ENCODE peak calls at places on chromosome 10, in ten cellular contexts. V is psoas muscle; Y is ovary; B is osteocyte; S is stimulated activated CD4-positive, alpha-beta T cell treated with anti-CD3 and anti-CD28 coated beads, Interleukin-15, amount 100 ng/mL, for 24 hours; W is memory B cell; O is NCI-H2029; F is pulmonary artery endothelial cell; X is astrocyte of the spinal cord; P is EH. A is an unnamed sample.

GRCh38 chr10:47326927-47327330 is 4.7 kb downstream of the GDF2 start:
- DNase-seq in P (no peak), Y (no peak), F (no peak), S (no peak), B (no peak), O (no peak), V (no peak), X (no peak), W (no peak), A (no peak)

GRCh38 chr10:31759124-31759798 is 169.4 kb downstream of the ARHGAP12 start:
- DNase-seq in Y (peak), P (peak), W (peak), X (peak), O (no peak), V (peak), B (no peak), S (peak), F (peak), A (no peak)

GRCh38 chr10:123675811-123676210 is 9.7 kb downstream of the GPR26 start:
- DNase-seq in Y (no peak), X (no peak), S (no peak), B (no peak), V (no peak), F (no peak), W (no peak), P (no peak), O (no peak), A (no peak)

GRCh38 chr10:125006188-125006680 is 64.3 kb downstream of the ZRANB1 start:
- DNase-seq in F (no peak), B (no peak), O (no peak), W (no peak), Y (peak), X (no peak), S (no peak), V (no peak), P (no peak), A (no peak)

GRCh38 chr10:30828680-30829079 is 199.1 kb upstream of the LYZL2 start:
- DNase-seq in W (no peak), V (no peak), O (no peak), P (no peak), X (no peak), B (no peak), Y (no peak), F (no peak), S (no peak), A (peak)

GRCh38 chr10:7285545-7286322 is 125.1 kb downstream of the SFMBT2 start:
- DNase-seq in Y (no peak), B (no peak), F (no peak), S (no peak), O (no peak), X (peak), V (no peak), P (no peak), W (no peak), A (no peak)

GRCh38 chr10:6018422-6018821 is 41.1 kb upstream of the IL15RA start:
- DNase-seq in F (no peak), B (no peak), P (no peak), W (no peak), O (no peak), X (no peak), S (no peak), Y (peak), V (no peak), A (no peak)

GRCh38 chr10:74137992-74138391 is 12.6 kb downstream of the AP3M1 start:
- DNase-seq in F (no peak), Y (no peak), P (no peak), O (no peak), B (no peak), S (no peak), W (no peak), V (no peak), X (no peak), A (no peak)

GRCh38 chr10:49606981-49607535 is 3.1 kb upstream of the SLC18A3 start:
- DNase-seq in V (peak), Y (peak), F (peak), P (peak), S (peak), W (peak), X (peak), O (no peak), B (peak), A (peak)

GRCh38 chr10:125085281-125085680 is 75.1 kb downstream of the CTBP2 start:
- DNase-seq in O (no peak), W (no peak), B (no peak), X (no peak), S (no peak), V (no peak), P (no peak), Y (no peak), F (no peak), A (no peak)

GRCh38 chr10:1050145-1050544 is 1.2 kb upstream of the IDI1 start:
- DNase-seq in B (no peak), Y (no peak), P (no peak), W (no peak), V (no peak), O (no peak), F (no peak), S (peak), X (no peak), A (no peak)

GRCh38 chr10:72509206-72509799 is 116.6 kb downstream of the MICU1 start:
- DNase-seq in O (no peak), X (no peak), W (no peak), V (no peak), B (no peak), F (no peak), S (no peak), Y (no peak), P (peak), A (no peak)

GRCh38 chr10:108112218-108112617 is 947.7 kb upstream of the SORCS1 start:
- DNase-seq in B (no peak), S (no peak), F (no peak), Y (no peak), X (no peak), V (no peak), P (no peak), O (no peak), W (no peak), A (no peak)

GRCh38 chr10:110788620-110789385 is 82.9 kb upstream of the PDCD4 start:
- DNase-seq in V (no peak), P (no peak), W (no peak), X (no peak), B (no peak), F (no peak), O (no peak), S (no peak), Y (no peak), A (no peak)

GRCh38 chr10:35633006-35633980 is 8.8 kb downstream of the FZD8 start:
- DNase-seq in P (no peak), O (peak), F (no peak), W (no peak), X (no peak), Y (no peak), S (no peak), V (no peak), B (no peak), A (no peak)

GRCh38 chr10:102994551-102995295 is 76.6 kb downstream of the CNNM2 start:
- DNase-seq in B (no peak), W (no peak), P (no peak), F (no peak), S (no peak), V (no peak), X (no peak), Y (no peak), O (no peak), A (no peak)

GRCh38 chr10:86449926-86450558 is 71.5 kb downstream of the WAPL start:
- DNase-seq in X (no peak), P (no peak), O (no peak), Y (no peak), S (no peak), B (no peak), F (no peak), W (no peak), V (no peak), A (no peak)

GRCh38 chr10:97119058-97119832 is 66.5 kb downstream of the SLIT1 start:
- DNase-seq in V (no peak), F (no peak), S (no peak), O (no peak), X (no peak), Y (no peak), P (no peak), B (no peak), W (no peak), A (no peak)

GRCh38 chr10:29329420-29329819 is 40.5 kb downstream of the LYZL1 start:
- DNase-seq in W (no peak), Y (no peak), F (no peak), V (no peak), X (no peak), S (no peak), O (peak), P (peak), B (no peak), A (no peak)

GRCh38 chr10:78952686-78953085 is 116.1 kb upstream of the ZMIZ1 start:
- DNase-seq in F (no peak), P (peak), S (no peak), V (peak), Y (peak), O (no peak), B (no peak), X (peak), W (no peak), A (no peak)

GRCh38 chr10:110436554-110437350 is 61.0 kb upstream of the DUSP5 start:
- DNase-seq in F (no peak), W (no peak), X (no peak), V (no peak), Y (no peak), S (no peak), P (no peak), B (no peak), O (no peak), A (no peak)

GRCh38 chr10:119005377-119006043 is 24.0 kb upstream of the NANOS1 start:
- DNase-seq in W (no peak), Y (no peak), O (no peak), B (no peak), V (no peak), X (peak), P (peak), S (no peak), F (no peak), A (peak)

GRCh38 chr10:63416376-63416775 is 49.4 kb downstream of the JMJD1C start:
- DNase-seq in Y (no peak), F (no peak), X (no peak), W (no peak), O (no peak), S (no peak), B (no peak), P (no peak), V (no peak), A (no peak)

GRCh38 chr10:16853201-16853600 is 36.0 kb upstream of the RSU1 start:
- DNase-seq in X (peak), O (no peak), W (no peak), F (no peak), B (no peak), S (no peak), Y (no peak), V (no peak), P (peak), A (peak)

GRCh38 chr10:60425392-60426110 is 35.9 kb upstream of the ANK3 start:
- DNase-seq in Y (no peak), W (no peak), O (no peak), V (no peak), P (peak), B (no peak), S (no peak), F (peak), X (peak), A (peak)

GRCh38 chr10:110783509-110784103 is 88.1 kb upstream of the PDCD4 start:
- DNase-seq in O (no peak), P (peak), V (no peak), S (peak), X (no peak), B (no peak), W (no peak), Y (no peak), F (no peak), A (no peak)

GRCh38 chr10:119365773-119366640 is 158.6 kb downstream of the GRK5 start:
- DNase-seq in W (no peak), Y (no peak), B (no peak), O (no peak), F (no peak), V (peak), S (no peak), X (peak), P (no peak), A (no peak)

GRCh38 chr10:86264481-86265231 is 101.9 kb downstream of the GRID1 start:
- DNase-seq in W (no peak), F (no peak), S (no peak), B (peak), O (no peak), X (no peak), P (no peak), Y (no peak), V (no peak), A (no peak)

GRCh38 chr10:132098539-132099421 is 33.0 kb downstream of the JAKMIP3 start:
- DNase-seq in O (no peak), V (no peak), B (peak), Y (no peak), W (no peak), P (peak), X (no peak), F (no peak), S (no peak), A (peak)

GRCh38 chr10:14369881-14370280 is 39.2 kb upstream of the FRMD4A start:
- DNase-seq in S (no peak), B (no peak), F (no peak), X (no peak), O (no peak), V (no peak), W (no peak), Y (no peak), P (no peak), A (no peak)

GRCh38 chr10:113980408-113981087 is 63.1 kb upstream of the ADRB1 start:
- DNase-seq in S (no peak), X (no peak), W (no peak), P (no peak), V (no peak), F (no peak), O (no peak), B (no peak), Y (no peak), A (no peak)

GRCh38 chr10:93438796-93439253 is 43.3 kb downstream of the MYOF start:
- DNase-seq in B (no peak), Y (no peak), S (no peak), V (no peak), P (peak), X (no peak), W (no peak), F (no peak), O (peak), A (no peak)

GRCh38 chr10:48725708-48726107 is 41.0 kb downstream of the WDFY4 start:
- DNase-seq in W (no peak), Y (no peak), S (no peak), X (no peak), P (no peak), B (no peak), F (no peak), O (no peak), V (no peak), A (no peak)

GRCh38 chr10:22503315-22504090 is 158.2 kb downstream of the SPAG6 start:
- DNase-seq in X (no peak), F (no peak), S (no peak), B (no peak), V (no peak), W (no peak), O (no peak), P (peak), Y (no peak), A (peak)